ENCODE peak calls at places on chromosomes 11 and 22, in nine cellular contexts. G is Peyer's patch; X is heart left ventricle; Z is CD4-positive, CD25-positive, alpha-beta regulatory T cell; C is SJSA1; D is neuronal stem cell; R is psoas muscle; E is neural progenitor cell; W is body of pancreas. O is an unnamed sample.

GRCh38 chr11:26231252-26231661 is 100.7 kb upstream of the ANO3 start:
- DNase-seq in G (no peak), X (no peak), Z (no peak), C (no peak), D (no peak), R (no peak), E (no peak), W (no peak), O (no peak)

GRCh38 chr11:69250503-69251393 is 43.2 kb upstream of the MYEOV start:
- DNase-seq in G (no peak), X (no peak), Z (no peak), C (peak; percentile 50), D (no peak), R (no peak), E (no peak), W (no peak), O (no peak)

GRCh38 chr11:58028687-58029411 is 1.9 kb upstream of the OR6Q1 start:
- DNase-seq in G (no peak), X (no peak), Z (no peak), C (no peak), D (no peak), R (no peak), E (no peak), W (no peak), O (no peak)

GRCh38 chr11:59787816-59788215 is 22.8 kb downstream of the MRPL16 start:
- DNase-seq in G (no peak), X (no peak), Z (no peak), C (no peak), D (no peak), R (no peak), E (no peak), W (no peak), O (no peak)

GRCh38 chr11:110990316-110990715 is 255.2 kb upstream of the POU2AF2 start:
- DNase-seq in G (no peak), X (no peak), Z (no peak), C (no peak), D (no peak), R (no peak), E (no peak), W (no peak), O (no peak)

GRCh38 chr11:44236261-44236660 is 73.7 kb downstream of the ALX4 start:
- DNase-seq in G (no peak), X (no peak), Z (no peak), C (no peak), D (no peak), R (no peak), E (no peak), W (no peak), O (no peak)

GRCh38 chr11:46106530-46107407 is 14.5 kb downstream of the PHF21A start:
- DNase-seq in G (no peak), X (no peak), Z (no peak), C (no peak), D (no peak), R (no peak), E (peak; percentile 41), W (no peak), O (no peak)

GRCh38 chr22:24984122-24984521 is 31.6 kb downstream of the KIAA1671 start:
- DNase-seq in G (no peak), X (no peak), Z (no peak), C (no peak), D (no peak), R (no peak), E (no peak), W (no peak), O (no peak)

GRCh38 chr22:31844941-31845340 is 91.1 kb downstream of the DEPDC5 start:
- DNase-seq in G (no peak), X (no peak), Z (no peak), C (no peak), D (no peak), R (no peak), E (no peak), W (no peak), O (no peak)

GRCh38 chr22:31626427-31627150 is 35.4 kb downstream of the PISD start:
- DNase-seq in G (no peak), X (no peak), Z (no peak), C (no peak), D (no peak), R (no peak), E (no peak), W (no peak), O (no peak)

GRCh38 chr11:121337078-121337477 is 44.5 kb downstream of the SC5D start:
- DNase-seq in G (no peak), X (no peak), Z (no peak), C (no peak), D (no peak), R (no peak), E (no peak), W (no peak), O (no peak)

GRCh38 chr22:44608606-44609226 is 93.3 kb upstream of the PRR5 start:
- DNase-seq in G (no peak), X (no peak), Z (no peak), C (no peak), D (no peak), R (no peak), E (no peak), W (no peak), O (no peak)

GRCh38 chr11:125364085-125364822 is 131.8 kb downstream of the FEZ1 start:
- DNase-seq in G (no peak), X (no peak), Z (no peak), C (no peak), D (no peak), R (no peak), E (no peak), W (no peak), O (no peak)

GRCh38 chr11:78690588-78690987 is 115.9 kb upstream of the NARS2 start:
- DNase-seq in G (no peak), X (no peak), Z (no peak), C (no peak), D (no peak), R (no peak), E (no peak), W (no peak), O (no peak)

GRCh38 chr11:8584511-8584910 is 9.5 kb downstream of the STK33 start:
- DNase-seq in G (no peak), X (no peak), Z (no peak), C (no peak), D (no peak), R (no peak), E (peak; percentile 30), W (no peak), O (no peak)

GRCh38 chr22:30565341-30565740 is 9.1 kb downstream of the GAL3ST1 start:
- DNase-seq in G (no peak), X (no peak), Z (no peak), C (no peak), D (no peak), R (no peak), E (no peak), W (no peak), O (no peak)

GRCh38 chr11:20443596-20443995 is 56.1 kb downstream of the PRMT3 start:
- DNase-seq in G (no peak), X (no peak), Z (peak; percentile 2), C (no peak), D (no peak), R (no peak), E (peak; percentile 25), W (no peak), O (no peak)

DNA sequence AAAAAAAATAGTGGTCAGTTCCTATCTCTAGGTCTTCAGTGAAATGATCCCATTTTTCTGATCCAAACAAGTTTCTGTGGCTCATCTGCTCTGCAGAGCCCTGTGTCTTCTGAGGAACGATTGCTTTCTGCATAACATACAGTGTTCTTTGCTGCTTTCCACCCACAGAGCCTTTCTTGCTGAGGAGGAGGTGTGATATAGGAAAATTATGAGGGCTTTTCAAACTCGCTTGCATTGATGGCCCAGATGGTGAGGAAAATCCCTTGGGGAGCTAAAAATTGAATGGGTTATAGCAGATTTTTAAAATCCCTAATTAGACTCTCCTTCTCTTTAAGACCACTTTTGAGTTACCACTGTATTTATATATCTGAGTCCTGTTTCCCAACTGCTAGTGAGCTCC is 31.3 kb downstream of the JAM3 start:
- DNase-seq in G (no peak), X (no peak), Z (no peak), C (no peak), D (no peak), R (no peak), E (no peak), W (no peak), O (no peak)
- H3K27me3 ChIP-seq in G (no peaks in the 10 kb centered on the region), X (no peaks in the 10 kb centered on the region), Z (peaks cover 3% of the 10 kb centered on the region), C (no peaks in the 10 kb centered on the region), D (no peaks in the 10 kb centered on the region), R (no peaks in the 10 kb centered on the region), E (no peaks in the 10 kb centered on the region), W (no peaks in the 10 kb centered on the region), O (no peaks in the 10 kb centered on the region)

GRCh38 chr11:65569164-65569972 is 909 bp upstream of the ZNRD2 start:
- DNase-seq in G (no peak), X (no peak), Z (no peak), C (no peak), D (no peak), R (peak; percentile 66), E (no peak), W (no peak), O (no peak)
- H3K27ac ChIP-seq in G (peak overlapping the region; percentile 92), X (peak overlapping the region; percentile 92), Z (peak overlapping the region; percentile 100), C (peak overlapping the region; percentile 14), D (peak overlapping the region; percentile 96), R (peak overlapping the region; percentile 98), E (peak overlapping the region; percentile 76), W (peak overlapping the region; percentile 94), O (peak overlapping the region; percentile 96)

DNA sequence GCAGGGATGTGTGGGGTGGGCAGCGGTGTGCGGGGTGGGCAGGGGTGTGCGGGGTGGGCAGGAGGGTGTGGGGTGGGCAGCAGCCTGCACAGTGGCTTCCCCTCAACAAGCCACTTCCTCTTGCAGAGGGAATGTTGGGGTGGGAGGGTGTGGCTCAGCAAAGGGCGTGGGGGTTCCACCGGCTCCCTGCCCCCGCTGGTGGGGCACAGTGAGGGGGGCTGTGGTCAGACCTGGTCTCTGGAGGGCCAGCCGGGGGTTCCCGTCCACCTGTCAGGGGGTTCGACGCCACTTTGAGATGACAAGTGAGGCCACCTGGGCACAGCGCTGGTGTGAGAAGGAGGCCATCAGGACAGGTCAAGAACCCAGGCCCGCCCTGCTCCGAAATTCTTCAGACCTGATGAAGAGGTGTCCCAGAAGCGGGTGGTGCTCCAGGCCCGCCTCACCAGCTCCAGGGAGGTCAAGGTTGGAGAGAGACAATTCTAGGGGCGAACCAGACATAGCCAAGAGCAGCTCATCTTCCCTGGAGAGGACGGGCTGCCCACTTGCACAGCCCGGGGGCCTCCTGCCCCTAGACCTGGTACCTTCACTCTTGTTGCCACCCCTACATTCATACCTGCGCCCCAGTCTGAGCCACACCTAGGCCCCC is 1.3 kb downstream of the C11orf21 start:
- DNase-seq in G (peak; percentile 36), X (no peak), Z (peak; percentile 17), C (no peak), D (no peak), R (no peak), E (no peak), W (no peak), O (no peak)
- H3K4me1 ChIP-seq in G (peaks cover 12% of the 10 kb centered on the region), X (peaks cover 51% of the 10 kb centered on the region), Z (peaks cover 69% of the 10 kb centered on the region), C (peaks cover 34% of the 10 kb centered on the region), D (peaks cover 5% of the 10 kb centered on the region), R (peaks cover 4% of the 10 kb centered on the region), E (no peaks in the 10 kb centered on the region), W (peaks cover 28% of the 10 kb centered on the region), O (peaks cover 39% of the 10 kb centered on the region)

DNA sequence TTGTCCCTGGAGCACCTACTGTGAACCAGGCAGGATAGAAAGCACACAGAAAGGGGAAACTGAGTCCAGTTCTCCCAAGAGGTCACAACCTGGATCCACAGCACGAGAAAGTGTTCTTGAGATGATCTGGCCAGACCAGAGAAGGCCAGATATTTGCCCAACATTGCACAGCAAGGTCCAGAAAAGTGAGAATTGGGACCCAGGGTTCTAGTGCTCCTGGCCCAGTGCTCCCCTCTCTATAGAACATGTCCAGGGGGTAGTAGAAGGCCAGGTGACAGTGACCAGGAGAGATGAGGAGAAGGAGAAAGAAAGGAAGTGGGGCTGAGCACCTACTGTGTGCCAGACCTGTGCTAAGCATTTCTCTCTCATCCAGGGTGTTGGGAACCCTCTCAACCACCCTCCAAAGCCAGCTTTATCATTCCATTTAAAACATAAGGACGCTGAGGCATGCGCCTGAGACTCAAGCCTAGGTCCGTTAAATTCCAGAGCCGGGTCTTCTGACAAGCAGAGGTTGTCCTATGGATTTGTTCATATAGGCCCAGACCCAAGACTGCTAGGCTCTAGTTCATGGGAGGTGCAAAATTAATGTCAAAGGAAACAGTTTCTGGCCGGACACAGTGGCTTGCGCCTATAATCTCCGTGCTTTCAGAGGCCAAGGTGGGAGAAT is 128.7 kb downstream of the MN1 start:
- DNase-seq in G (no peak), X (no peak), Z (no peak), C (no peak), D (no peak), R (no peak), E (no peak), W (no peak), O (no peak)
- H3K27me3 ChIP-seq in G (no peaks in the 10 kb centered on the region), X (no peaks in the 10 kb centered on the region), Z (no peaks in the 10 kb centered on the region), C (no peaks in the 10 kb centered on the region), D (no peaks in the 10 kb centered on the region), R (no peaks in the 10 kb centered on the region), E (no peaks in the 10 kb centered on the region), W (no peaks in the 10 kb centered on the region), O (no peaks in the 10 kb centered on the region)

O was measured in naive thymus-derived CD4-positive, alpha-beta T cell.